ENCODE peak calls at places on chromosomes 16 and 17, in seven cellular contexts. One of them, this sample, is unnamed.

GRCh38 chr17:5560361-5560988 is 23.8 kb downstream of the NLRP1 start:
- DNase-seq in colonic mucosa: no peak
- DNase-seq in endothelial cell of umbilical vein: no peak
- DNase-seq in A673: no peak
- DNase-seq in gastrocnemius medialis: no peak
- DNase-seq in HCT116: no peak
- DNase-seq in RWPE1: no peak
- DNase-seq in this sample: no peak

GRCh38 chr17:45345554-45346254 is 28.9 kb upstream of the MAP3K14 start:
- DNase-seq in colonic mucosa: no peak
- DNase-seq in endothelial cell of umbilical vein: peak; percentile 92
- DNase-seq in A673: peak; percentile 93
- DNase-seq in gastrocnemius medialis: peak; percentile 35
- DNase-seq in HCT116: no peak
- DNase-seq in RWPE1: no peak
- DNase-seq in this sample: no peak

GRCh38 chr16:71778780-71779179 is 29.9 kb downstream of the AP1G1 start:
- DNase-seq in colonic mucosa: no peak
- DNase-seq in endothelial cell of umbilical vein: no peak
- DNase-seq in A673: no peak
- DNase-seq in gastrocnemius medialis: no peak
- DNase-seq in HCT116: no peak
- DNase-seq in RWPE1: no peak
- DNase-seq in this sample: no peak

GRCh38 chr17:35841505-35841904 is 27.2 kb downstream of the HEATR9 start:
- DNase-seq in colonic mucosa: no peak
- DNase-seq in endothelial cell of umbilical vein: no peak
- DNase-seq in A673: no peak
- DNase-seq in gastrocnemius medialis: no peak
- DNase-seq in HCT116: no peak
- DNase-seq in RWPE1: no peak
- DNase-seq in this sample: no peak

GRCh38 chr16:79599837-79600635 is 501 bp downstream of the MAF start:
- DNase-seq in colonic mucosa: peak; percentile 32
- DNase-seq in endothelial cell of umbilical vein: no peak
- DNase-seq in A673: peak; percentile 38
- DNase-seq in gastrocnemius medialis: peak; percentile 75
- DNase-seq in HCT116: no peak
- DNase-seq in RWPE1: peak; percentile 41
- DNase-seq in this sample: peak; percentile 77

GRCh38 chr16:52095466-52095865 is 451.5 kb downstream of the TOX3 start:
- DNase-seq in colonic mucosa: no peak
- DNase-seq in endothelial cell of umbilical vein: no peak
- DNase-seq in A673: no peak
- DNase-seq in gastrocnemius medialis: no peak
- DNase-seq in HCT116: no peak
- DNase-seq in RWPE1: no peak
- DNase-seq in this sample: no peak

GRCh38 chr17:82948081-82948511 is 108.3 kb upstream of the ZNF750 start:
- DNase-seq in colonic mucosa: no peak
- DNase-seq in endothelial cell of umbilical vein: no peak
- DNase-seq in A673: no peak
- DNase-seq in gastrocnemius medialis: no peak
- DNase-seq in HCT116: no peak
- DNase-seq in RWPE1: no peak
- DNase-seq in this sample: no peak

GRCh38 chr16:24685539-24686432 is 43.7 kb upstream of the TNRC6A start:
- DNase-seq in colonic mucosa: peak; percentile 30
- DNase-seq in endothelial cell of umbilical vein: peak; percentile 72
- DNase-seq in A673: no peak
- DNase-seq in gastrocnemius medialis: peak; percentile 41
- DNase-seq in HCT116: no peak
- DNase-seq in RWPE1: peak; percentile 44
- DNase-seq in this sample: peak; percentile 17

GRCh38 chr17:2957631-2958286 is 105.6 kb downstream of the OR1D5 start:
- DNase-seq in colonic mucosa: peak; percentile 16
- DNase-seq in endothelial cell of umbilical vein: no peak
- DNase-seq in A673: no peak
- DNase-seq in gastrocnemius medialis: no peak
- DNase-seq in HCT116: no peak
- DNase-seq in RWPE1: no peak
- DNase-seq in this sample: no peak

GRCh38 chr16:29994613-29995329 is 646 bp downstream of the HIRIP3 start:
- DNase-seq in colonic mucosa: peak; percentile 89
- DNase-seq in endothelial cell of umbilical vein: peak; percentile 29
- DNase-seq in A673: peak; percentile 36
- DNase-seq in gastrocnemius medialis: no peak
- DNase-seq in HCT116: no peak
- DNase-seq in RWPE1: peak; percentile 90
- DNase-seq in this sample: no peak

GRCh38 chr17:296382-296781 is 56.2 kb downstream of the RPH3AL start:
- DNase-seq in colonic mucosa: no peak
- DNase-seq in endothelial cell of umbilical vein: no peak
- DNase-seq in A673: no peak
- DNase-seq in gastrocnemius medialis: no peak
- DNase-seq in HCT116: no peak
- DNase-seq in RWPE1: no peak
- DNase-seq in this sample: no peak

GRCh38 chr17:73336613-73337400 is 25.0 kb upstream of the CDC42EP4 start:
- DNase-seq in colonic mucosa: no peak
- DNase-seq in endothelial cell of umbilical vein: no peak
- DNase-seq in A673: no peak
- DNase-seq in gastrocnemius medialis: no peak
- DNase-seq in HCT116: no peak
- DNase-seq in RWPE1: no peak
- DNase-seq in this sample: no peak

GRCh38 chr16:84650062-84650991 is 2.0 kb downstream of the KLHL36 start:
- DNase-seq in colonic mucosa: no peak
- DNase-seq in endothelial cell of umbilical vein: no peak
- DNase-seq in A673: no peak
- DNase-seq in gastrocnemius medialis: no peak
- DNase-seq in HCT116: no peak
- DNase-seq in RWPE1: peak; percentile 37
- DNase-seq in this sample: no peak

GRCh38 chr17:28902819-28903545 is at the start of gene DHRS13:
- DNase-seq in colonic mucosa: peak; percentile 94
- DNase-seq in endothelial cell of umbilical vein: peak; percentile 93
- DNase-seq in A673: peak; percentile 96
- DNase-seq in gastrocnemius medialis: peak; percentile 73
- DNase-seq in HCT116: peak; percentile 91
- DNase-seq in RWPE1: peak; percentile 85
- DNase-seq in this sample: peak; percentile 22
- H3K27ac ChIP-seq in colonic mucosa: peak within 1 kb of the TSS; percentile 83
- H3K27ac ChIP-seq in endothelial cell of umbilical vein: peak within 1 kb of the TSS; percentile 15
- H3K27ac ChIP-seq in A673: peak within 1 kb of the TSS; percentile 90
- H3K27ac ChIP-seq in gastrocnemius medialis: peak within 1 kb of the TSS; percentile 68
- H3K27ac ChIP-seq in HCT116: peak within 1 kb of the TSS; percentile 69
- H3K27ac ChIP-seq in RWPE1: peak within 1 kb of the TSS; percentile 90
- H3K27ac ChIP-seq in this sample: peak within 1 kb of the TSS; percentile 52

DNA sequence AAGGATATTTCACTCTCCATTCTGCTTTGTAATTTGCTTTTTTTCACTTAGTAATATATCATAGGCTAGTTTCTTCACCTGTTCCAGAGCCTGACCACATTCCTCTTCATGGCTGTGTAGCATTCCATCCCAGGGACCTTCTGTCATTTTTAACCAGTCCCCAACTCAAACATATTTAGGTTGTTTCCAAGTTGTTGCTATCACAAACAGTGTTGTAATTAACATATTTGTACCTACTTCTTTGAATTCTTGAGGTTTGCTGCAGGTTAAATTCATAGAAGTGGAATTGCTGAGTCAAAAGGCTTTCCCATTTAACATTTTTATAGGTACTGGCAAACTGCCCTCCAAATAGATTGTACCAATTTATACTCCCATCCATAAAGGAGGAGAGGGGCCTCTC is 65.1 kb upstream of the MED9 start:
- DNase-seq in colonic mucosa: no peak
- DNase-seq in endothelial cell of umbilical vein: no peak
- DNase-seq in A673: no peak
- DNase-seq in gastrocnemius medialis: no peak
- DNase-seq in HCT116: no peak
- DNase-seq in RWPE1: no peak
- DNase-seq in this sample: no peak
- H3K27ac ChIP-seq in colonic mucosa: no peak overlapping the region
- H3K27ac ChIP-seq in endothelial cell of umbilical vein: no peak overlapping the region
- H3K27ac ChIP-seq in A673: no peak overlapping the region
- H3K27ac ChIP-seq in gastrocnemius medialis: no peak overlapping the region
- H3K27ac ChIP-seq in HCT116: no peak overlapping the region
- H3K27ac ChIP-seq in RWPE1: no peak overlapping the region
- H3K27ac ChIP-seq in this sample: no peak overlapping the region

GRCh38 chr16:50584033-50584722 is 36.0 kb downstream of the NKD1 start:
- DNase-seq in colonic mucosa: no peak
- DNase-seq in endothelial cell of umbilical vein: no peak
- DNase-seq in A673: no peak
- DNase-seq in gastrocnemius medialis: no peak
- DNase-seq in HCT116: no peak
- DNase-seq in RWPE1: no peak
- DNase-seq in this sample: no peak
- H3K27ac ChIP-seq in colonic mucosa: no peak overlapping the region
- H3K27ac ChIP-seq in endothelial cell of umbilical vein: no peak overlapping the region
- H3K27ac ChIP-seq in A673: no peak overlapping the region
- H3K27ac ChIP-seq in gastrocnemius medialis: no peak overlapping the region
- H3K27ac ChIP-seq in HCT116: no peak overlapping the region
- H3K27ac ChIP-seq in RWPE1: no peak overlapping the region
- H3K27ac ChIP-seq in this sample: no peak overlapping the region

GRCh38 chr17:8264320-8264719 is 15.2 kb downstream of the PFAS start:
- DNase-seq in colonic mucosa: no peak
- DNase-seq in endothelial cell of umbilical vein: no peak
- DNase-seq in A673: no peak
- DNase-seq in gastrocnemius medialis: no peak
- DNase-seq in HCT116: no peak
- DNase-seq in RWPE1: no peak
- DNase-seq in this sample: no peak
- H3K27ac ChIP-seq in colonic mucosa: no peak overlapping the region
- H3K27ac ChIP-seq in endothelial cell of umbilical vein: no peak overlapping the region
- H3K27ac ChIP-seq in A673: no peak overlapping the region
- H3K27ac ChIP-seq in gastrocnemius medialis: no peak overlapping the region
- H3K27ac ChIP-seq in HCT116: no peak overlapping the region
- H3K27ac ChIP-seq in RWPE1: no peak overlapping the region
- H3K27ac ChIP-seq in this sample: no peak overlapping the region

DNA sequence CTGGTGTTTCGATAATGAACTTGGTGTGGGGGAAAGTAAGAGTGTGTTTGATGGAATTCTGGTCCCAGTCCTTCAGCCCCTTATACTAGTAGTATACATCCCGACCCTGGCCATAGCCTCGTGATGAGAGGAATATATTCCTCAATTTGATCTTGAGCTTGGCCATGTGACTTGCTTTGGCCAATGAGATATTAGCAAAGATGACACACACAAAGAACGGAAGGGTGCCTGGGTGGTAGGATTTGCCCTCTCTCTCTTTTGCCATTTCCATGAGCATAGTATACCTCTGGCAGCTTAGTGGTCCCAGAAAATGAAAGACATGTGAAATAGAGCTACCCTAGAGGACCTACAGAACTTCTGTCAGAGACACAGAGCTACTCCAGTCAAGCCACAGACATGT is 2.9 kb upstream of the EMP2 start:
- DNase-seq in colonic mucosa: no peak
- DNase-seq in endothelial cell of umbilical vein: no peak
- DNase-seq in A673: no peak
- DNase-seq in gastrocnemius medialis: no peak
- DNase-seq in HCT116: no peak
- DNase-seq in RWPE1: no peak
- DNase-seq in this sample: no peak
- H3K27ac ChIP-seq in colonic mucosa: no peak overlapping the region
- H3K27ac ChIP-seq in endothelial cell of umbilical vein: no peak overlapping the region
- H3K27ac ChIP-seq in A673: no peak overlapping the region
- H3K27ac ChIP-seq in gastrocnemius medialis: no peak overlapping the region
- H3K27ac ChIP-seq in HCT116: no peak overlapping the region
- H3K27ac ChIP-seq in RWPE1: no peak overlapping the region
- H3K27ac ChIP-seq in this sample: no peak overlapping the region

GRCh38 chr17:57040571-57040970 is 44.5 kb upstream of the AKAP1 start:
- DNase-seq in colonic mucosa: no peak
- DNase-seq in endothelial cell of umbilical vein: no peak
- DNase-seq in A673: no peak
- DNase-seq in gastrocnemius medialis: no peak
- DNase-seq in HCT116: no peak
- DNase-seq in RWPE1: no peak
- DNase-seq in this sample: no peak
- H3K27ac ChIP-seq in colonic mucosa: peak overlapping the region; percentile 41
- H3K27ac ChIP-seq in endothelial cell of umbilical vein: no peak overlapping the region
- H3K27ac ChIP-seq in A673: no peak overlapping the region
- H3K27ac ChIP-seq in gastrocnemius medialis: no peak overlapping the region
- H3K27ac ChIP-seq in HCT116: no peak overlapping the region
- H3K27ac ChIP-seq in RWPE1: no peak overlapping the region
- H3K27ac ChIP-seq in this sample: no peak overlapping the region

GRCh38 chr16:11361751-11362742 is 16.8 kb downstream of the RMI2 start:
- DNase-seq in colonic mucosa: no peak
- DNase-seq in endothelial cell of umbilical vein: no peak
- DNase-seq in A673: peak; percentile 73
- DNase-seq in gastrocnemius medialis: no peak
- DNase-seq in HCT116: no peak
- DNase-seq in RWPE1: no peak
- DNase-seq in this sample: no peak
- H3K27ac ChIP-seq in colonic mucosa: no peak overlapping the region
- H3K27ac ChIP-seq in endothelial cell of umbilical vein: no peak overlapping the region
- H3K27ac ChIP-seq in A673: peak overlapping the region; percentile 78
- H3K27ac ChIP-seq in gastrocnemius medialis: peak overlapping the region; percentile 84
- H3K27ac ChIP-seq in HCT116: no peak overlapping the region
- H3K27ac ChIP-seq in RWPE1: no peak overlapping the region
- H3K27ac ChIP-seq in this sample: no peak overlapping the region

GRCh38 chr17:21012736-21013135 is 30.1 kb downstream of the USP22 start:
- DNase-seq in colonic mucosa: no peak
- DNase-seq in endothelial cell of umbilical vein: no peak
- DNase-seq in A673: no peak
- DNase-seq in gastrocnemius medialis: no peak
- DNase-seq in HCT116: no peak
- DNase-seq in RWPE1: no peak
- DNase-seq in this sample: no peak
- H3K27ac ChIP-seq in colonic mucosa: no peak overlapping the region
- H3K27ac ChIP-seq in endothelial cell of umbilical vein: no peak overlapping the region
- H3K27ac ChIP-seq in A673: no peak overlapping the region
- H3K27ac ChIP-seq in gastrocnemius medialis: peak overlapping the region; percentile 19
- H3K27ac ChIP-seq in HCT116: no peak overlapping the region
- H3K27ac ChIP-seq in RWPE1: no peak overlapping the region
- H3K27ac ChIP-seq in this sample: peak overlapping the region; percentile 2

GRCh38 chr17:7889166-7889584 is 586 bp downstream of the CHD3 start:
- DNase-seq in colonic mucosa: peak; percentile 98
- DNase-seq in endothelial cell of umbilical vein: peak; percentile 93
- DNase-seq in A673: peak; percentile 89
- DNase-seq in gastrocnemius medialis: peak; percentile 97
- DNase-seq in HCT116: peak; percentile 74
- DNase-seq in RWPE1: peak; percentile 82
- DNase-seq in this sample: peak; percentile 95
- H3K27ac ChIP-seq in colonic mucosa: peak overlapping the region; percentile 99
- H3K27ac ChIP-seq in endothelial cell of umbilical vein: peak overlapping the region; percentile 78
- H3K27ac ChIP-seq in A673: peak overlapping the region; percentile 94
- H3K27ac ChIP-seq in gastrocnemius medialis: peak overlapping the region; percentile 82
- H3K27ac ChIP-seq in HCT116: peak overlapping the region; percentile 97
- H3K27ac ChIP-seq in RWPE1: peak overlapping the region; percentile 98
- H3K27ac ChIP-seq in this sample: peak overlapping the region; percentile 89

This sample was measured in caudate nucleus.